ENCODE peak calls at places on chromosomes 3 and 15, in seven cellular contexts. One of them, this sample, is unnamed.

GRCh38 chr3:122021811-122022401 is at the start of gene ILDR1:
- DNase-seq in DMS 273 treated with DMSO at 0.1 percent for 48 hours: no peak
- DNase-seq in caudate nucleus: no peak
- DNase-seq in heart right ventricle: no peak
- DNase-seq in KG1: no peak
- DNase-seq in posterior cingulate gyrus: peak
- DNase-seq in GM18507: no peak
- DNase-seq in this sample: no peak

GRCh38 chr3:185843635-185844034 is 18.8 kb upstream of the IGF2BP2 start:
- DNase-seq in caudate nucleus: no peak
- DNase-seq in KG1: no peak
- DNase-seq in heart right ventricle: no peak
- DNase-seq in DMS 273 treated with DMSO at 0.1 percent for 48 hours: no peak
- DNase-seq in posterior cingulate gyrus: no peak
- DNase-seq in GM18507: no peak
- DNase-seq in this sample: no peak

GRCh38 chr3:86865506-86865905 is 125.4 kb downstream of the VGLL3 start:
- DNase-seq in KG1: no peak
- DNase-seq in caudate nucleus: no peak
- DNase-seq in heart right ventricle: no peak
- DNase-seq in GM18507: no peak
- DNase-seq in posterior cingulate gyrus: no peak
- DNase-seq in DMS 273 treated with DMSO at 0.1 percent for 48 hours: no peak
- DNase-seq in this sample: no peak

GRCh38 chr3:50299929-50300680 is 900 bp upstream of the HYAL3 start:
- DNase-seq in KG1: no peak
- DNase-seq in posterior cingulate gyrus: peak
- DNase-seq in heart right ventricle: no peak
- DNase-seq in caudate nucleus: no peak
- DNase-seq in GM18507: no peak
- DNase-seq in DMS 273 treated with DMSO at 0.1 percent for 48 hours: peak
- DNase-seq in this sample: peak

GRCh38 chr3:106421928-106422327 is 553.1 kb upstream of the CBLB start:
- DNase-seq in KG1: no peak
- DNase-seq in heart right ventricle: no peak
- DNase-seq in posterior cingulate gyrus: no peak
- DNase-seq in GM18507: no peak
- DNase-seq in DMS 273 treated with DMSO at 0.1 percent for 48 hours: no peak
- DNase-seq in caudate nucleus: no peak
- DNase-seq in this sample: no peak

GRCh38 chr3:158802399-158803023 is 657 bp downstream of the MFSD1 start:
- DNase-seq in KG1: peak
- DNase-seq in DMS 273 treated with DMSO at 0.1 percent for 48 hours: no peak
- DNase-seq in heart right ventricle: no peak
- DNase-seq in GM18507: no peak
- DNase-seq in caudate nucleus: no peak
- DNase-seq in posterior cingulate gyrus: peak
- DNase-seq in this sample: peak

GRCh38 chr3:118080886-118081285 is 953.8 kb downstream of the IGSF11 start:
- DNase-seq in KG1: no peak
- DNase-seq in heart right ventricle: no peak
- DNase-seq in GM18507: no peak
- DNase-seq in posterior cingulate gyrus: no peak
- DNase-seq in caudate nucleus: no peak
- DNase-seq in DMS 273 treated with DMSO at 0.1 percent for 48 hours: no peak
- DNase-seq in this sample: no peak

GRCh38 chr3:29313074-29313473 is 32.2 kb downstream of the RBMS3 start:
- DNase-seq in caudate nucleus: no peak
- DNase-seq in posterior cingulate gyrus: no peak
- DNase-seq in GM18507: no peak
- DNase-seq in DMS 273 treated with DMSO at 0.1 percent for 48 hours: no peak
- DNase-seq in heart right ventricle: no peak
- DNase-seq in KG1: no peak
- DNase-seq in this sample: no peak

GRCh38 chr3:143208976-143209714 is 89.6 kb downstream of the CHST2 start:
- DNase-seq in heart right ventricle: no peak
- DNase-seq in posterior cingulate gyrus: no peak
- DNase-seq in GM18507: no peak
- DNase-seq in caudate nucleus: no peak
- DNase-seq in DMS 273 treated with DMSO at 0.1 percent for 48 hours: no peak
- DNase-seq in KG1: no peak
- DNase-seq in this sample: no peak

GRCh38 chr15:63358296-63359029 is 23.2 kb downstream of the CA12 start:
- DNase-seq in KG1: no peak
- DNase-seq in posterior cingulate gyrus: no peak
- DNase-seq in caudate nucleus: peak
- DNase-seq in DMS 273 treated with DMSO at 0.1 percent for 48 hours: no peak
- DNase-seq in heart right ventricle: no peak
- DNase-seq in GM18507: no peak
- DNase-seq in this sample: no peak

GRCh38 chr3:81218023-81218422 is 543.4 kb downstream of the GBE1 start:
- DNase-seq in posterior cingulate gyrus: no peak
- DNase-seq in GM18507: no peak
- DNase-seq in DMS 273 treated with DMSO at 0.1 percent for 48 hours: no peak
- DNase-seq in KG1: no peak
- DNase-seq in caudate nucleus: no peak
- DNase-seq in heart right ventricle: no peak
- DNase-seq in this sample: no peak

GRCh38 chr15:73691398-73691797 is 7.2 kb downstream of the CD276 start:
- DNase-seq in posterior cingulate gyrus: peak
- DNase-seq in caudate nucleus: no peak
- DNase-seq in heart right ventricle: peak
- DNase-seq in KG1: no peak
- DNase-seq in GM18507: no peak
- DNase-seq in DMS 273 treated with DMSO at 0.1 percent for 48 hours: no peak
- DNase-seq in this sample: no peak

GRCh38 chr15:66947471-66947870 is 117.9 kb upstream of the SMAD3 start:
- DNase-seq in DMS 273 treated with DMSO at 0.1 percent for 48 hours: no peak
- DNase-seq in KG1: no peak
- DNase-seq in GM18507: no peak
- DNase-seq in caudate nucleus: no peak
- DNase-seq in heart right ventricle: no peak
- DNase-seq in posterior cingulate gyrus: no peak
- DNase-seq in this sample: no peak

GRCh38 chr3:181267312-181267711 is 277.8 kb upstream of the DNAJC19 start:
- DNase-seq in caudate nucleus: no peak
- DNase-seq in DMS 273 treated with DMSO at 0.1 percent for 48 hours: no peak
- DNase-seq in KG1: no peak
- DNase-seq in heart right ventricle: no peak
- DNase-seq in posterior cingulate gyrus: no peak
- DNase-seq in GM18507: no peak
- DNase-seq in this sample: no peak

This sample was measured in AML-193.